ENCODE peak calls at places on chromosomes 1 and 21, in seven cellular contexts. One of them, this sample, is unnamed.

GRCh38 chr1:58763214-58763613 is 20.6 kb downstream of the JUN start:
- DNase-seq in thyroid gland: no peak
- DNase-seq in heart left ventricle: no peak
- DNase-seq in GM12865: no peak
- DNase-seq in fibroblast of lung: peak; percentile 94
- DNase-seq in fibroblast of mammary gland: peak; percentile 74
- DNase-seq in uterus: no peak
- DNase-seq in this sample: no peak

GRCh38 chr1:116478621-116479020 is 92.2 kb downstream of the CD58 start:
- DNase-seq in thyroid gland: no peak
- DNase-seq in heart left ventricle: no peak
- DNase-seq in GM12865: no peak
- DNase-seq in fibroblast of lung: no peak
- DNase-seq in fibroblast of mammary gland: no peak
- DNase-seq in uterus: no peak
- DNase-seq in this sample: no peak

GRCh38 chr1:114436799-114437198 is 74.2 kb downstream of the TRIM33 start:
- DNase-seq in thyroid gland: no peak
- DNase-seq in heart left ventricle: no peak
- DNase-seq in GM12865: no peak
- DNase-seq in fibroblast of lung: no peak
- DNase-seq in fibroblast of mammary gland: no peak
- DNase-seq in uterus: no peak
- DNase-seq in this sample: no peak

GRCh38 chr1:59556802-59557548 is 257.8 kb upstream of the HOOK1 start:
- DNase-seq in thyroid gland: no peak
- DNase-seq in heart left ventricle: no peak
- DNase-seq in GM12865: no peak
- DNase-seq in fibroblast of lung: no peak
- DNase-seq in fibroblast of mammary gland: no peak
- DNase-seq in uterus: no peak
- DNase-seq in this sample: peak; percentile 68

GRCh38 chr1:4802024-4802423 is 147.6 kb downstream of the AJAP1 start:
- DNase-seq in thyroid gland: no peak
- DNase-seq in heart left ventricle: no peak
- DNase-seq in GM12865: no peak
- DNase-seq in fibroblast of lung: no peak
- DNase-seq in fibroblast of mammary gland: no peak
- DNase-seq in uterus: no peak
- DNase-seq in this sample: no peak

GRCh38 chr21:42160950-42161225 is 58.1 kb upstream of the ABCG1 start:
- DNase-seq in thyroid gland: no peak
- DNase-seq in heart left ventricle: no peak
- DNase-seq in GM12865: no peak
- DNase-seq in fibroblast of lung: no peak
- DNase-seq in fibroblast of mammary gland: no peak
- DNase-seq in uterus: no peak
- DNase-seq in this sample: no peak

GRCh38 chr1:913491-914252 is 10.1 kb upstream of the SAMD11 start:
- DNase-seq in thyroid gland: peak; percentile 0
- DNase-seq in heart left ventricle: peak; percentile 15
- DNase-seq in GM12865: no peak
- DNase-seq in fibroblast of lung: no peak
- DNase-seq in fibroblast of mammary gland: no peak
- DNase-seq in uterus: peak; percentile 15
- DNase-seq in this sample: no peak

GRCh38 chr1:9284061-9284460 is 8.6 kb upstream of the SPSB1 start:
- DNase-seq in thyroid gland: no peak
- DNase-seq in heart left ventricle: no peak
- DNase-seq in GM12865: peak; percentile 57
- DNase-seq in fibroblast of lung: no peak
- DNase-seq in fibroblast of mammary gland: no peak
- DNase-seq in uterus: no peak
- DNase-seq in this sample: no peak

GRCh38 chr1:46809071-46809470 is 10.2 kb downstream of the CYP4B1 start:
- DNase-seq in thyroid gland: no peak
- DNase-seq in heart left ventricle: no peak
- DNase-seq in GM12865: no peak
- DNase-seq in fibroblast of lung: no peak
- DNase-seq in fibroblast of mammary gland: no peak
- DNase-seq in uterus: no peak
- DNase-seq in this sample: no peak

GRCh38 chr1:67560580-67561285 is 124.3 kb upstream of the GADD45A start:
- DNase-seq in thyroid gland: no peak
- DNase-seq in heart left ventricle: no peak
- DNase-seq in GM12865: no peak
- DNase-seq in fibroblast of lung: no peak
- DNase-seq in fibroblast of mammary gland: peak; percentile 29
- DNase-seq in uterus: no peak
- DNase-seq in this sample: no peak

GRCh38 chr21:32256873-32257620 is 21.8 kb downstream of the MIS18A start:
- DNase-seq in thyroid gland: peak; percentile 86
- DNase-seq in heart left ventricle: peak; percentile 60
- DNase-seq in GM12865: peak; percentile 6
- DNase-seq in fibroblast of lung: peak; percentile 86
- DNase-seq in fibroblast of mammary gland: peak; percentile 90
- DNase-seq in uterus: peak; percentile 83
- DNase-seq in this sample: peak; percentile 66

GRCh38 chr1:158285756-158286241 is 3.9 kb upstream of the CD1C start:
- DNase-seq in thyroid gland: peak; percentile 6
- DNase-seq in heart left ventricle: peak; percentile 65
- DNase-seq in GM12865: peak; percentile 77
- DNase-seq in fibroblast of lung: no peak
- DNase-seq in fibroblast of mammary gland: no peak
- DNase-seq in uterus: no peak
- DNase-seq in this sample: no peak

GRCh38 chr1:240405751-240406150 is 206.2 kb downstream of the GREM2 start:
- DNase-seq in thyroid gland: no peak
- DNase-seq in heart left ventricle: no peak
- DNase-seq in GM12865: no peak
- DNase-seq in fibroblast of lung: no peak
- DNase-seq in fibroblast of mammary gland: no peak
- DNase-seq in uterus: no peak
- DNase-seq in this sample: no peak

GRCh38 chr1:181739214-181739613 is 255.9 kb downstream of the CACNA1E start:
- DNase-seq in thyroid gland: no peak
- DNase-seq in heart left ventricle: no peak
- DNase-seq in GM12865: no peak
- DNase-seq in fibroblast of lung: peak; percentile 2
- DNase-seq in fibroblast of mammary gland: no peak
- DNase-seq in uterus: no peak
- DNase-seq in this sample: no peak

GRCh38 chr1:228016181-228016510 is 9.3 kb downstream of the WNT3A start:
- DNase-seq in thyroid gland: no peak
- DNase-seq in heart left ventricle: no peak
- DNase-seq in GM12865: no peak
- DNase-seq in fibroblast of lung: no peak
- DNase-seq in fibroblast of mammary gland: no peak
- DNase-seq in uterus: no peak
- DNase-seq in this sample: peak; percentile 6

GRCh38 chr21:34801519-34802132 is 132.8 kb downstream of the CLIC6 start:
- DNase-seq in thyroid gland: peak; percentile 15
- DNase-seq in heart left ventricle: no peak
- DNase-seq in GM12865: peak; percentile 62
- DNase-seq in fibroblast of lung: no peak
- DNase-seq in fibroblast of mammary gland: peak; percentile 46
- DNase-seq in uterus: no peak
- DNase-seq in this sample: no peak

GRCh38 chr1:236141447-236142357 is 637 bp upstream of the GPR137B start:
- DNase-seq in thyroid gland: peak; percentile 44
- DNase-seq in heart left ventricle: peak; percentile 59
- DNase-seq in GM12865: no peak
- DNase-seq in fibroblast of lung: peak; percentile 61
- DNase-seq in fibroblast of mammary gland: peak; percentile 45
- DNase-seq in uterus: peak; percentile 31
- DNase-seq in this sample: no peak

GRCh38 chr1:117171900-117172501 is 38.7 kb downstream of the VTCN1 start:
- DNase-seq in thyroid gland: peak; percentile 10
- DNase-seq in heart left ventricle: peak; percentile 28
- DNase-seq in GM12865: no peak
- DNase-seq in fibroblast of lung: peak; percentile 95
- DNase-seq in fibroblast of mammary gland: peak; percentile 92
- DNase-seq in uterus: peak; percentile 46
- DNase-seq in this sample: peak; percentile 77

GRCh38 chr1:81305997-81306452 is 494.7 kb upstream of the ADGRL2 start:
- DNase-seq in thyroid gland: peak; percentile 15
- DNase-seq in heart left ventricle: peak; percentile 25
- DNase-seq in GM12865: peak; percentile 65
- DNase-seq in fibroblast of lung: peak; percentile 59
- DNase-seq in fibroblast of mammary gland: peak; percentile 68
- DNase-seq in uterus: no peak
- DNase-seq in this sample: no peak

GRCh38 chr1:81111818-81112217 is 688.9 kb upstream of the ADGRL2 start:
- DNase-seq in thyroid gland: no peak
- DNase-seq in heart left ventricle: no peak
- DNase-seq in GM12865: no peak
- DNase-seq in fibroblast of lung: peak; percentile 63
- DNase-seq in fibroblast of mammary gland: peak; percentile 69
- DNase-seq in uterus: no peak
- DNase-seq in this sample: no peak

GRCh38 chr1:171636141-171636540 is 14.1 kb downstream of the MYOCOS start:
- DNase-seq in thyroid gland: no peak
- DNase-seq in heart left ventricle: no peak
- DNase-seq in GM12865: no peak
- DNase-seq in fibroblast of lung: no peak
- DNase-seq in fibroblast of mammary gland: peak; percentile 6
- DNase-seq in uterus: no peak
- DNase-seq in this sample: no peak

GRCh38 chr1:37753473-37754321 is 11.2 kb downstream of the EPHA10 start:
- DNase-seq in thyroid gland: no peak
- DNase-seq in heart left ventricle: no peak
- DNase-seq in GM12865: no peak
- DNase-seq in fibroblast of lung: no peak
- DNase-seq in fibroblast of mammary gland: no peak
- DNase-seq in uterus: no peak
- DNase-seq in this sample: no peak
- H3K4me3 ChIP-seq in thyroid gland: no peak overlapping the region
- H3K4me3 ChIP-seq in heart left ventricle: no peak overlapping the region
- H3K4me3 ChIP-seq in GM12865: no peak overlapping the region
- H3K4me3 ChIP-seq in fibroblast of lung: no peak overlapping the region
- H3K4me3 ChIP-seq in fibroblast of mammary gland: no peak overlapping the region
- H3K4me3 ChIP-seq in uterus: no peak overlapping the region
- H3K4me3 ChIP-seq in this sample: peak overlapping the region; percentile 69

DNA sequence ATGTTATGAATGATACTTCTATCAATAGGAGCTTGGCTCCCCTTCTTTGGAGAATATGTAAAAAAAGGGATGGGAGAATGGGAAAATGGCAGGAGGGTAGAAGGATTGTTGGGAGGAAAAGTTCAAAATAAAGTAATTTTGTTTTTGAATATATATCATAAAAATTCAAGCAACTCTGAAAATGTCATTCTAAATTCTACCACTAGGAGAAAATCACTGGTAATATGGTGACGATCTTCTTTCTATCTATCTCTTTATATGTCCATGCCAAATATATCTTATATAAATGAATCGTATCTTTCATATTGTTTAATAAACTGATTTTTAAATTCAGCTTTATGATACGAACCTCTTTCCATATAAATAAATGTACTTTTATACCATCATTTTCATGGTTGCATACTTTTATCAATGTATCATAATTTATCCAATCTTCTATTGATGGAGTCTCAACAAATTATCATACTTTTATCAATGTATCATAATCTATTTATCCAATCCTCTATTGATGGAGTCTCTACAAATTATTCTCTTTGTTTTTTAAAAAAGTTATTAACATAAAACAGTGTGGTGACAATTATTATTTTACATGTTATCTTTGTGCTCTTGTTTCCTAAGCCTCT is 73.7 kb upstream of the MARK1 start:
- DNase-seq in thyroid gland: no peak
- DNase-seq in heart left ventricle: no peak
- DNase-seq in GM12865: no peak
- DNase-seq in fibroblast of lung: no peak
- DNase-seq in fibroblast of mammary gland: no peak
- DNase-seq in uterus: no peak
- DNase-seq in this sample: no peak
- TF ChIP-seq CTCF in thyroid gland: no peak
- TF ChIP-seq CTCF in heart left ventricle: no peak
- TF ChIP-seq CTCF in GM12865: peak; percentile 12
- TF ChIP-seq CTCF in fibroblast of lung: peak; percentile 21
- TF ChIP-seq CTCF in fibroblast of mammary gland: peak; percentile 30
- TF ChIP-seq CTCF in uterus: no peak
- TF ChIP-seq CTCF in this sample: no peak

DNA sequence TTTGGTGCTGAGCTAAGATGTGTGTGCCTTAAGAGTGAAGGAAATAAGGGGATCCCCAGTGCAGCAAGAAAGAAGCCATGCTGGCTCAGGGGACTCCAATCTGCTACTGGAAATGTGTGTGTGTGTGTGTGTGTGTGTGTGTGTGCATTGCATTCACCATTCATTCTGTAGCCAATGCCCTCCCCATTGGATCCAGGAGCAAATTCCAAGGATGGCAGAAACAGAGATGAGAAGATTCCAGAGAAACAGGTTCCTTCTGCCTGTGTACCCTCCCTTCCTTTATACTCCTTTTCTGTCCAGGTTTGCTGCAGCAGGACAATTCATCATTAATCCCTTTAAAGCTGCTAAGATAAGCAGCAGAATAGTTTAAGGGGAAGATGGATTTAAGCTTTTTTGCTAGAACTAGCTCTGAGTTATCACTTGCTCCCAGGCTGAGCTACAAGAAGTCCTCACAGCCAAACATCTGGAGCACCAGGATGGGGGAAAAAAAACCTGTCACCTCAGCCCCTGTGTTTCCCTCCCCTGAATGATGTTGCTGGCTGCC is 3.2 kb downstream of the SLC6A17 start:
- DNase-seq in thyroid gland: no peak
- DNase-seq in heart left ventricle: no peak
- DNase-seq in GM12865: no peak
- DNase-seq in fibroblast of lung: no peak
- DNase-seq in fibroblast of mammary gland: no peak
- DNase-seq in uterus: no peak
- DNase-seq in this sample: no peak
- H3K4me3 ChIP-seq in thyroid gland: no peak overlapping the region
- H3K4me3 ChIP-seq in heart left ventricle: no peak overlapping the region
- H3K4me3 ChIP-seq in GM12865: no peak overlapping the region
- H3K4me3 ChIP-seq in fibroblast of lung: no peak overlapping the region
- H3K4me3 ChIP-seq in fibroblast of mammary gland: no peak overlapping the region
- H3K4me3 ChIP-seq in uterus: no peak overlapping the region
- H3K4me3 ChIP-seq in this sample: no peak overlapping the region

DNA sequence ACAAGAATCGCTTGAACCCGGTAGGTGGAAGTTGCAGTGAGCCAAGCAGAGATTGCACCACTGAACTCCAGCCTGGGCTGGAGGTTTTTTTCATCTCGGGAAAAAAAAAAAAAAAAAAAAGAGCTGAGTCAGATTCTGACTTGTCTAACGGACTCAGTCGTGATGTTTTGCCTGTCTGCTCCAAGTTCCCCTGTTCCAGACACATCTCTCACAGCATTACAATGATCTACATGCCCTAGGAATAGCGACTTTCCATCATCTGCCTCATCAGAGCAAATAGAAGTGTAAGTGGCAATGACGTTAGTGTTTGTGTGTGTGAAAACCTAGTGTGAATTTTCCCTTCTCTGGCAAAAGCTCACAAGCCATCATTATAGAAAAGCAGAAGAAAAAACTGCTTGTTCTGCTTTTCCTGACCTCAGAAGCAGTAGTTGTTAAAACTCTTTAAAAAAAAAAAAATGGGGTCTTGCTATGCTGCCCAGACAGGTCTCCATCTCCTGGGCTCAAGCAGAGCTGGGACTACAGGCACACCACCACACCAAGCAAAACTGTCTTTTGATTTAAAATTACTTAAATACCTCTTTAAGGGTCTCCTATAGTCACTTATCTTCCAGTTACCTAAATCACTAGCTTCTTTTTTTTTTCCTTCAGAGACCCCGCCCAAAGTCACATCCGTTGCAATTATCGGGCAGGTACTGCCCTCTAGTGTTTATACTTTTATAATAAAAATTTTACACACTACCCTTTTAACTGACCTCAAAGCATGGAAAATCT is 37.3 kb downstream of the PLEKHO1 start:
- DNase-seq in thyroid gland: no peak
- DNase-seq in heart left ventricle: no peak
- DNase-seq in GM12865: peak; percentile 66
- DNase-seq in fibroblast of lung: peak; percentile 81
- DNase-seq in fibroblast of mammary gland: peak; percentile 86
- DNase-seq in uterus: no peak
- DNase-seq in this sample: no peak
- TF ChIP-seq CTCF in thyroid gland: peak; percentile 53
- TF ChIP-seq CTCF in heart left ventricle: peak; percentile 69
- TF ChIP-seq CTCF in GM12865: peak; percentile 32
- TF ChIP-seq CTCF in fibroblast of lung: no peak
- TF ChIP-seq CTCF in fibroblast of mammary gland: peak; percentile 42
- TF ChIP-seq CTCF in uterus: peak; percentile 48
- TF ChIP-seq CTCF in this sample: no peak

This sample was measured in breast epithelium.